ENCODE peak calls at places on chromosomes 13 and 19, in four cellular contexts. One of them, this sample, is unnamed.

GRCh38 chr13:103671547-103671946 is 605.3 kb upstream of the SLC10A2 start:
- DNase-seq in K562: no peak
- DNase-seq in HepG2: no peak
- DNase-seq in H1: no peak
- DNase-seq in this sample: no peak

GRCh38 chr19:50046649-50047503 is 21.1 kb downstream of the ZNF473 start:
- DNase-seq in K562: peak; percentile 50
- DNase-seq in HepG2: peak; percentile 60
- DNase-seq in H1: peak; percentile 84
- DNase-seq in this sample: no peak

GRCh38 chr19:40433391-40434216 is 7.8 kb upstream of the SERTAD1 start:
- DNase-seq in K562: peak; percentile 93
- DNase-seq in HepG2: peak; percentile 78
- DNase-seq in H1: peak; percentile 86
- DNase-seq in this sample: peak; percentile 95

GRCh38 chr13:113413898-113414282 is 39.4 kb downstream of the ADPRHL1 start:
- DNase-seq in K562: no peak
- DNase-seq in HepG2: no peak
- DNase-seq in H1: no peak
- DNase-seq in this sample: no peak

GRCh38 chr19:11657307-11657706 is 60.0 kb downstream of the ZNF627 start:
- DNase-seq in K562: no peak
- DNase-seq in HepG2: peak; percentile 25
- DNase-seq in H1: no peak
- DNase-seq in this sample: no peak

GRCh38 chr13:55517312-55517711 is 1623.4 kb upstream of the PRR20A start:
- DNase-seq in K562: no peak
- DNase-seq in HepG2: no peak
- DNase-seq in H1: peak; percentile 61
- DNase-seq in this sample: no peak

GRCh38 chr19:51364200-51365106 is 1.7 kb downstream of the ETFB start:
- DNase-seq in K562: no peak
- DNase-seq in HepG2: peak; percentile 76
- DNase-seq in H1: no peak
- DNase-seq in this sample: peak; percentile 70

GRCh38 chr13:102814793-102815192 is 15.9 kb downstream of the BIVM start:
- DNase-seq in K562: no peak
- DNase-seq in HepG2: no peak
- DNase-seq in H1: no peak
- DNase-seq in this sample: no peak

GRCh38 chr13:63864171-63864902 is 2448.7 kb upstream of the PCDH20 start:
- DNase-seq in K562: no peak
- DNase-seq in HepG2: no peak
- DNase-seq in H1: no peak
- DNase-seq in this sample: no peak

GRCh38 chr19:38617764-38618589 is at the start of gene MAP4K1:
- DNase-seq in K562: no peak
- DNase-seq in HepG2: no peak
- DNase-seq in H1: no peak
- DNase-seq in this sample: no peak

GRCh38 chr13:50916701-50917184 is 7.2 kb downstream of the RNASEH2B start:
- DNase-seq in K562: no peak
- DNase-seq in HepG2: no peak
- DNase-seq in H1: no peak
- DNase-seq in this sample: no peak

GRCh38 chr19:524062-524674 is 7.4 kb upstream of the CDC34 start:
- DNase-seq in K562: no peak
- DNase-seq in HepG2: peak; percentile 80
- DNase-seq in H1: no peak
- DNase-seq in this sample: no peak

GRCh38 chr13:113172419-113172926 is 14.0 kb downstream of the PROZ start:
- DNase-seq in K562: no peak
- DNase-seq in HepG2: no peak
- DNase-seq in H1: no peak
- DNase-seq in this sample: no peak

GRCh38 chr19:10389863-10390262 is 9.5 kb upstream of the TYK2 start:
- DNase-seq in K562: no peak
- DNase-seq in HepG2: no peak
- DNase-seq in H1: peak; percentile 66
- DNase-seq in this sample: no peak

GRCh38 chr13:28820099-28821051 is at the start of gene MTUS2:
- DNase-seq in K562: peak; percentile 68
- DNase-seq in HepG2: no peak
- DNase-seq in H1: peak; percentile 77
- DNase-seq in this sample: no peak

GRCh38 chr19:5407356-5407755 is 47.9 kb upstream of the ZNRF4 start:
- DNase-seq in K562: peak; percentile 65
- DNase-seq in HepG2: peak; percentile 12
- DNase-seq in H1: no peak
- DNase-seq in this sample: peak; percentile 61

GRCh38 chr19:49010453-49010852 is 6.4 kb downstream of the LHB start:
- DNase-seq in K562: no peak
- DNase-seq in HepG2: no peak
- DNase-seq in H1: no peak
- DNase-seq in this sample: no peak

GRCh38 chr13:99307648-99308339 is 595 bp upstream of the GPR183 start:
- DNase-seq in K562: no peak
- DNase-seq in HepG2: no peak
- DNase-seq in H1: no peak
- DNase-seq in this sample: peak; percentile 10
- TF ChIP-seq RNF2 in K562: no peak
- TF ChIP-seq RNF2 in HepG2: no peak
- TF ChIP-seq RNF2 in H1: no peak
- TF ChIP-seq RNF2 in this sample: no peak

GRCh38 chr13:107458269-107458668 is 757.1 kb downstream of the LIG4 start:
- DNase-seq in K562: no peak
- DNase-seq in HepG2: no peak
- DNase-seq in H1: no peak
- DNase-seq in this sample: no peak

GRCh38 chr13:107466326-107466725 is 749.0 kb downstream of the LIG4 start:
- DNase-seq in K562: no peak
- DNase-seq in HepG2: no peak
- DNase-seq in H1: no peak
- DNase-seq in this sample: no peak

GRCh38 chr13:107459430-107459829 is 755.9 kb downstream of the LIG4 start:
- DNase-seq in K562: no peak
- DNase-seq in HepG2: no peak
- DNase-seq in H1: no peak
- DNase-seq in this sample: no peak

GRCh38 chr13:107461751-107462150 is 753.6 kb downstream of the LIG4 start:
- DNase-seq in K562: no peak
- DNase-seq in HepG2: no peak
- DNase-seq in H1: no peak
- DNase-seq in this sample: no peak

GRCh38 chr13:107462501-107462900 is 752.8 kb downstream of the LIG4 start:
- DNase-seq in K562: no peak
- DNase-seq in HepG2: no peak
- DNase-seq in H1: no peak
- DNase-seq in this sample: no peak
- TF ChIP-seq RNF2 in K562: no peak
- TF ChIP-seq RNF2 in HepG2: no peak
- TF ChIP-seq RNF2 in H1: no peak
- TF ChIP-seq RNF2 in this sample: no peak

GRCh38 chr13:52084971-52085370 is 43.9 kb downstream of the NEK5 start:
- DNase-seq in K562: no peak
- DNase-seq in HepG2: no peak
- DNase-seq in H1: no peak
- DNase-seq in this sample: no peak

DNA sequence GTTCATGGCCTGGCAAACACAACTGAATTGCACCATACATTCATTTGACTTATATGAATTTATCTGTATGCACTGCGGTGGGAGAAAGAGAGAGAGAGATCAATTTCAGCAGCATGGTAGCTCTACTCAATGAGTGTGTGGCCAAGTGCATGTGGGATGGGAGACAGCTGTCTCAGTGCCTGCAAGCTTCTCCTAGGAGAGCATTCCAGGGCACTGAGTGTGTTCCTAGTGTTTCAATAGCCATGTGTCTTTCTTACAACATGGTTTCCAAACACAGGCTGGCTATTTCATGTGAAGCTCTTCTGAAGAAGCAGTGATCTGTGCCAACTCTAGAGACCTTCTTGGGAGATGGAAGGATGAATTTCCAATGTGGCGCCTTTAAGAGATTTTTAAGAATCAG is 43.5 kb downstream of the NEK5 start:
- DNase-seq in K562: no peak
- DNase-seq in HepG2: no peak
- DNase-seq in H1: no peak
- DNase-seq in this sample: no peak
- TF ChIP-seq RNF2 in K562: no peak
- TF ChIP-seq RNF2 in HepG2: no peak
- TF ChIP-seq RNF2 in H1: no peak
- TF ChIP-seq RNF2 in this sample: no peak

DNA sequence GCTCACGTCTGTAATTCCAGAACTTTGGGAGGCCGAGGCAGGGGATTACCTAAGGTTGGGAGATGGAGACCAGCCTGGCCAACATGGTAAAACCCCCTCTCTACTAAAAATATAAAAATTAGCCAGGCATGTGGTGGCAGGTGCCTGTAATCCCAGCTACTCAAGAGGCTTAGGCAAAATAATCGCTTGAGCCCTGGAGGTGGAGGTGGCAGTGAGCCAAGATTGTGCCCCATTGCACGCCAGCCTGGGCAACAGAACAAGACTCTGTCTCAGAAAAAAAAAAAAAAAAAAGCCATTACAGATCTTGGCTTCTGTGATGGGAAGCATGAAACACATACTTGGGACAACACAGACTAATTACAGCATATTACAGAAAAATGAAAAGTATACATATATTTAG is 1404.5 kb upstream of the SPRY2 start:
- DNase-seq in K562: no peak
- DNase-seq in HepG2: no peak
- DNase-seq in H1: no peak
- DNase-seq in this sample: no peak
- TF ChIP-seq RNF2 in K562: no peak
- TF ChIP-seq RNF2 in HepG2: no peak
- TF ChIP-seq RNF2 in H1: no peak
- TF ChIP-seq RNF2 in this sample: no peak

GRCh38 chr19:21098291-21098690 is 16.3 kb downstream of the ZNF714 start:
- DNase-seq in K562: no peak
- DNase-seq in HepG2: no peak
- DNase-seq in H1: no peak
- DNase-seq in this sample: no peak

GRCh38 chr19:21101511-21102242 is 19.7 kb downstream of the ZNF714 start:
- DNase-seq in K562: no peak
- DNase-seq in HepG2: no peak
- DNase-seq in H1: no peak
- DNase-seq in this sample: no peak
- TF ChIP-seq RNF2 in K562: no peak
- TF ChIP-seq RNF2 in HepG2: no peak
- TF ChIP-seq RNF2 in H1: no peak
- TF ChIP-seq RNF2 in this sample: no peak

DNA sequence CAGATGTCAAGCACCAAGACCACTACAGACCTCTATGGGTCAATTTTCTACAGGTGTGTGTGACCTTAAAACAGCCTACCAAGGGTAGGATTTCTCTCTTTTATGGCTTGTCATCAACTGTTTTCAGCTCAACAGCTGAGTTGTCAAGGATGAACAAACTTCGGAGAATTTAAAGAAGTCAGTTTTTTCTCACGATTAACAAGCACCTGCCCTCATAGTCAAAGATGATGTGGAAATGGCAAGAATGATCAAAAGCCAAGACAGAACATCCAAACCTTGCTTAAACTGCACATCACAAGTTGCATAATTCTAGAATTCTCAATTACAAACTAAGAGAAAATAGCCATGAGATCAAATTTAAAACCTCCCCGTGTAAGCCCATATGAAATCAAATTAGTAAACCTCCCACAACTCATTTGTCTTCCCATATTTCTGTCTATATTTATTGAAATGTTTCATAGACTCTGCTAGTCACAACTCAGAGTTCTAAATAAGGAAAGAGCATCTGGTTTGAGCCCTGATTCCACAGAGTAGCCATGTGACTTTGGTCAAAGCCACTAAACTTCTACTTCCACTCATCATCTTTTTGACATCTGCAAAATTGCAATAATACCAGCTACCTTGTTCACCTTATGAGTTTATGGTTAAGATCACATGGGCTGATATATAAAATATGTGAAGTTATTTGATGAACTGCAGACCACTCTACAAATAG is 521.5 kb upstream of the HTR2A start:
- DNase-seq in K562: no peak
- DNase-seq in HepG2: no peak
- DNase-seq in H1: no peak
- DNase-seq in this sample: no peak
- TF ChIP-seq RNF2 in K562: no peak
- TF ChIP-seq RNF2 in HepG2: no peak
- TF ChIP-seq RNF2 in H1: no peak
- TF ChIP-seq RNF2 in this sample: no peak

GRCh38 chr19:17325133-17325532 is 9.5 kb downstream of the ANO8 start:
- DNase-seq in K562: no peak
- DNase-seq in HepG2: no peak
- DNase-seq in H1: no peak
- DNase-seq in this sample: no peak

GRCh38 chr19:17326595-17326966 is 8.1 kb downstream of the ANO8 start:
- DNase-seq in K562: no peak
- DNase-seq in HepG2: no peak
- DNase-seq in H1: no peak
- DNase-seq in this sample: no peak

GRCh38 chr19:17327068-17327653 is 7.5 kb downstream of the ANO8 start:
- DNase-seq in K562: no peak
- DNase-seq in HepG2: no peak
- DNase-seq in H1: no peak
- DNase-seq in this sample: no peak

GRCh38 chr19:17324357-17325114 is 10.1 kb downstream of the ANO8 start:
- DNase-seq in K562: no peak
- DNase-seq in HepG2: no peak
- DNase-seq in H1: no peak
- DNase-seq in this sample: no peak

DNA sequence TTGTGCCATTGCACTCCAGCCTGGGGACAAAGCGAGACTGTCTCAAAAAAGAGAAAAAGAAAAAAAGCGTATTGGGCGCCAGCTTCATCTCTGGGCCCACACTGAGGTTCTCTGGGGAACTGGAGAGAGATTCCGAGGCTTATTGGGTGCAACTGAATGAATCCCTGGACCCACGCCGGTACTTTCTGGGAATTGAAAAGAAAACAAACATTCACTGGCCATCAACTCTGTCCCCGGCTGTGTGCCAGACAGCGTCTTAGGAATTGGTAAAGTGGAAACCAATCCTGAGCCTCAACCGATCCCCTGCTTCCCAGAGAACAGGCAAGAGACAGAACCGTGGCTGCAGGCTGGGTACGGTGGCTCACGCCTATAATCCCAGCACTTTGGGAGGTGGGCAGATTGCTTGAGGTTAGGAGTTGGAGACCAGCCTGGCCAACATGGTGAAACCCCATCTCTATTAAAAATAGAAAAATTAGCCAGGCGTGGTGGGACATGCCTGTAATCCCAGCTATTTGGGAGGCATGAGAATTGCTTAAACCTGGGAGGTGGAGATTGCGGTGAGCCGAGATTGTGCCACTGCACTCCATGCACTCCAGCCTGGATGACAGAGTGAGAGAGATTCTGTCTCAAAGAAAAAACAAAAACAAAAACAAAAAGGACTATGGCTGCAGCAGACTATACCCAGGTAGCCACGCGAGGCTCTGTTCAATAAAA is 8.6 kb downstream of the ANO8 start:
- DNase-seq in K562: no peak
- DNase-seq in HepG2: no peak
- DNase-seq in H1: no peak
- DNase-seq in this sample: no peak
- TF ChIP-seq RNF2 in K562: no peak
- TF ChIP-seq RNF2 in HepG2: no peak
- TF ChIP-seq RNF2 in H1: no peak
- TF ChIP-seq RNF2 in this sample: no peak

This sample was measured in A549.